ENCODE peak calls at places on chromosomes 1 and 21, in seven cellular contexts. J, U, Z, S, X, E and K are unnamed samples.

GRCh38 chr1:30417001-30417700 is 306.2 kb downstream of the MATN1 start:
- DNase-seq in X (peak; percentile 12), S (no peak), Z (no peak), U (no peak), E (no peak), J (no peak), K (no peak)

GRCh38 chr21:31264574-31264973 is 79.5 kb downstream of the TIAM1 start:
- DNase-seq in X (no peak), J (no peak), U (no peak), S (no peak), Z (no peak), E (no peak), K (no peak)

GRCh38 chr1:33997127-33998047 is 133.5 kb downstream of the HMGB4 start:
- DNase-seq in J (no peak), E (no peak), Z (no peak), S (no peak), X (no peak), U (peak; percentile 62), K (no peak)

GRCh38 chr21:41460578-41461527 is 34.8 kb downstream of the MX1 start:
- DNase-seq in Z (peak; percentile 69), S (peak; percentile 70), E (no peak), U (peak; percentile 80), J (peak; percentile 67), X (peak; percentile 83), K (peak; percentile 64)

GRCh38 chr1:32241011-32241763 is 5.8 kb upstream of the FAM167B start:
- DNase-seq in J (peak; percentile 74), E (peak; percentile 50), S (peak; percentile 67), Z (peak; percentile 64), X (peak; percentile 78), U (peak; percentile 54), K (peak; percentile 66)

GRCh38 chr21:28982637-28983036 is 10.0 kb downstream of the LTN1 start:
- DNase-seq in J (no peak), S (no peak), U (no peak), E (no peak), Z (no peak), X (no peak), K (no peak)

GRCh38 chr1:44305962-44306422 is 49.1 kb downstream of the ERI3 start:
- DNase-seq in S (no peak), J (no peak), E (no peak), Z (no peak), X (no peak), U (no peak), K (peak; percentile 68)

GRCh38 chr1:81505831-81506230 is 294.9 kb upstream of the ADGRL2 start:
- DNase-seq in U (no peak), X (peak; percentile 45), J (no peak), S (no peak), E (no peak), Z (no peak), K (no peak)

GRCh38 chr1:31216016-31216415 is 23.7 kb downstream of the NKAIN1 start:
- DNase-seq in X (no peak), E (no peak), Z (no peak), U (peak; percentile 22), J (no peak), S (peak; percentile 44), K (no peak)

GRCh38 chr1:51264470-51264869 is 28.4 kb downstream of the RNF11 start:
- DNase-seq in U (peak; percentile 96), J (no peak), E (no peak), Z (no peak), S (no peak), X (no peak), K (no peak)

GRCh38 chr1:245118806-245119205 is 36.0 kb upstream of the KIF26B start:
- DNase-seq in Z (no peak), X (no peak), U (no peak), J (no peak), E (no peak), S (no peak), K (no peak)

GRCh38 chr21:38823737-38824123 is 18.0 kb downstream of the ETS2 start:
- DNase-seq in J (no peak), Z (no peak), E (no peak), X (no peak), U (no peak), S (no peak), K (no peak)

GRCh38 chr1:84861988-84862644 is 30.9 kb downstream of the LPAR3 start:
- DNase-seq in X (no peak), J (no peak), U (no peak), E (no peak), Z (no peak), S (no peak), K (no peak)

GRCh38 chr1:24541711-24542346 is 14.1 kb upstream of the NCMAP start:
- DNase-seq in U (no peak), S (peak; percentile 57), X (no peak), Z (peak; percentile 51), J (peak; percentile 11), E (no peak), K (peak; percentile 45)

GRCh38 chr21:15057290-15057689 is 7.5 kb downstream of the NRIP1 start:
- DNase-seq in E (no peak), J (no peak), Z (no peak), X (no peak), S (peak; percentile 14), U (no peak), K (peak; percentile 14)

GRCh38 chr21:41926068-41926806 is 27.6 kb downstream of the C2CD2 start:
- DNase-seq in Z (peak; percentile 8), X (peak; percentile 78), U (peak; percentile 54), J (no peak), E (no peak), S (peak; percentile 30), K (peak; percentile 35)

GRCh38 chr1:182348916-182349747 is 42.5 kb downstream of the GLUL start:
- DNase-seq in X (no peak), U (peak; percentile 66), J (no peak), S (no peak), Z (no peak), E (no peak), K (no peak)

GRCh38 chr1:25140073-25140797 is 92.1 kb downstream of the SYF2 start:
- DNase-seq in Z (no peak), X (peak; percentile 80), J (no peak), U (no peak), E (no peak), S (no peak), K (peak; percentile 32)

GRCh38 chr1:10250663-10251062 is 40.3 kb downstream of the KIF1B start:
- DNase-seq in E (no peak), Z (no peak), U (no peak), J (peak; percentile 23), S (no peak), X (no peak), K (no peak)

GRCh38 chr1:206133751-206134371 is 16.7 kb upstream of the AVPR1B start:
- DNase-seq in Z (no peak), U (peak; percentile 34), S (no peak), J (no peak), E (no peak), X (no peak), K (no peak)

GRCh38 chr1:145991799-145992412 is 4.5 kb downstream of the TXNIP start:
- DNase-seq in U (no peak), S (no peak), E (no peak), Z (no peak), X (no peak), J (no peak), K (no peak)

GRCh38 chr1:3495776-3496745 is 41.6 kb downstream of the ARHGEF16 start:
- DNase-seq in X (no peak), U (no peak), E (no peak), Z (no peak), J (no peak), S (no peak), K (no peak)

GRCh38 chr1:173122958-173123852 is 72.5 kb upstream of the TNFSF18 start:
- DNase-seq in E (no peak), X (no peak), Z (peak; percentile 55), U (peak; percentile 94), J (no peak), S (peak; percentile 14), K (no peak)

GRCh38 chr1:2046225-2046917 is 3.8 kb upstream of the PRKCZ start:
- DNase-seq in X (peak; percentile 81), Z (peak; percentile 90), S (peak; percentile 91), E (peak; percentile 31), J (peak; percentile 88), U (no peak), K (peak; percentile 75)

DNA sequence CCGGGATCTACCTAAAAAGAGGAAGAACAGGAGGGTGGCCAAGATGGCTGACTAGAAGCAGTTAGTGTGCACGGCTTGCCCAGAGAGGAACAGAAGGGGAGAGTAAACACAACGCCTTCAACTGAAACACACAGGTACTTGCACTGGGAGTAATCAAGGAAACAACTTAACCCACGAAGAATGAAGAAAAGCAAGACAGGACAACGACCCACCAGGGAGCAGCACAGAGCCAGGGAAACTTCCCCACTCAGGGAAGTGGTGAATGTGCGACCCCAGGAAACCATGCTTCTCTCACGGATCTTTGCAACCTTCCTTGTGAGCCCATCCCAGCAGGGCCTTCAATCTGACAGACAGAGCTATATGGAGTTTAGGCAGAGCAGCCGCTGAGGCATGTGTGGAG is 46.1 kb downstream of the ACKR1 start:
- DNase-seq in E (no peak), X (no peak), J (no peak), U (no peak), S (peak; percentile 23), Z (no peak), K (no peak)
- TF ChIP-seq CTCF in E (no peak), X (no peak), J (no peak), U (no peak), S (peak; percentile 23), Z (no peak), K (no peak)

DNA sequence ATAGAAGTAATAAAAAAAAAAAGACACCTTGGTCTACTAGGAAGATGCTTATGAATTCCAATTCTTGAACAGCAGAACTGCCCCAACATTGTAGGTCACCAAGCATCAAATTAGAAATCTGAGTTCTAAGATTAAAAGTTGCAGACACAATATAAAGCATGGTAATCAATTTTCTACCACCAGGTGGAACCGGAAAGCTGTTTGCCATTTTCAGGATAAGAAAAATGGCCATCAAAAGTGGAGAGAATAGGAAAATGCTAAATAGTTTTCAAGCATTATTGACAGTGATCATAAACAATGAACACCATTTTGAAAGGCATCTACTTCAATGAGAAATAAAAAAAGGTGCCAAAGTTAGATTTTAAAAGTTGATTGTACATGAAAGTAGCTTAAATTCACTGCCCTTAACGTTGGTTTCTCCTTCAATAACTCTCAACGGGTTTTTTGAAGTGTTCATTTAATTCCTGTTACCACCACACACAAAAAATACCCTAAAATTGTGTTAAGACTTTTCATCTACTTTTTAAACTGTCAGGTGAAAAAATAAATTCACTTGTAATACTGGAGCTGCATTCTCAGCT is 252.9 kb downstream of the KCNT2 start:
- DNase-seq in U (peak; percentile 24), J (no peak), Z (peak; percentile 16), X (no peak), S (no peak), E (no peak), K (no peak)
- TF ChIP-seq CTCF in U (peak; percentile 61), J (peak; percentile 17), Z (peak; percentile 42), X (no peak), S (no peak), E (no peak), K (no peak)

GRCh38 chr1:12620142-12620865 is 2.3 kb upstream of the DHRS3 start:
- DNase-seq in Z (no peak), X (no peak), S (no peak), J (no peak), E (no peak), U (peak; percentile 77), K (peak; percentile 73)
- TF ChIP-seq CTCF in Z (peak; percentile 8), X (no peak), S (no peak), J (no peak), E (no peak), U (no peak), K (peak; percentile 58)

DNA sequence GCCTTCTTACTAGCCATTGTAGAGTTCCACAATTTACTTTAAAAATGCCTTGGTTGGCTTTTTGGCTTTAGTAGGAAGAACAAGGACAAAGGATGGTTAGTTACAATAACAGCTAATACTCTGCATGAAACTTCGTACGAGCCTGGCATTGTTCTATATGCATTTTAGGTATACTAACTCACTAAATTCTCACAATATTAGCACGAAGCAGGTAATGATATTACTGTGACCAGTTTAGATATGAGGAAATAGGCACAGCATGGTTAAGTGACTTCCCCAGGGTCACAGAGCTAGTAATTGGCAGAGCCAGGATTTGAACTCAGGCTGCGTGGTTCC is 50.5 kb upstream of the CYP2J2 start:
- DNase-seq in Z (no peak), S (no peak), E (no peak), J (no peak), X (no peak), U (no peak), K (no peak)
- TF ChIP-seq CTCF in Z (no peak), S (no peak), E (no peak), J (peak; percentile 21), X (no peak), U (no peak), K (no peak)